ENCODE peak calls at places on chromosomes 13 and 19, in seven cellular contexts. K is Ammon's horn; D is tibial artery; X is activated CD4-positive, alpha-beta T cell treated with anti-CD3 and anti-CD28 coated beads for 4 hours; U is uterus; I is effector memory CD4-positive, alpha-beta T cell; S is posterior vena cava. V is an unnamed sample.

GRCh38 chr19:30551271-30551670 is 179.1 kb downstream of the ZNF536 start:
- DNase-seq in S (no peak), U (no peak), I (no peak), D (no peak), K (no peak), X (no peak), V (no peak)

GRCh38 chr13:64871742-64872141 is 2358.4 kb downstream of the PCDH9 start:
- DNase-seq in D (no peak), K (no peak), X (no peak), S (no peak), I (no peak), U (no peak), V (no peak)

GRCh38 chr13:20547479-20547908 is 19.5 kb upstream of the IFT88 start:
- DNase-seq in D (no peak), K (no peak), U (no peak), I (no peak), S (no peak), X (no peak), V (no peak)

GRCh38 chr13:110334256-110334655 is 27.2 kb downstream of the COL4A2 start:
- DNase-seq in U (no peak), I (no peak), D (no peak), X (no peak), S (no peak), K (no peak), V (no peak)

GRCh38 chr19:17527326-17527725 is 15.9 kb downstream of the PGLS start:
- DNase-seq in X (no peak), I (no peak), U (no peak), S (no peak), K (no peak), D (no peak), V (no peak)

GRCh38 chr13:93466502-93467036 is 240.0 kb downstream of the GPC6 start:
- DNase-seq in I (no peak), S (no peak), K (no peak), X (no peak), U (no peak), D (no peak), V (no peak)

GRCh38 chr13:74423434-74423833 is 289.2 kb upstream of the KLF12 start:
- DNase-seq in K (no peak), D (no peak), U (no peak), X (no peak), I (no peak), S (no peak), V (no peak)

GRCh38 chr19:37855098-37855497 is 51.3 kb downstream of the WDR87 start:
- DNase-seq in U (no peak), I (no peak), D (no peak), S (no peak), X (no peak), K (peak), V (peak)

GRCh38 chr19:28537079-28537478 is 675.9 kb downstream of the UQCRFS1 start:
- DNase-seq in D (no peak), X (no peak), I (no peak), K (no peak), U (no peak), S (no peak), V (no peak)

GRCh38 chr19:566403-566802 is 6.0 kb upstream of the BSG start:
- DNase-seq in I (no peak), U (peak), D (no peak), S (peak), X (no peak), K (no peak), V (no peak)

GRCh38 chr13:32281083-32281482 is 34.1 kb downstream of the ZAR1L start:
- DNase-seq in S (no peak), X (no peak), D (no peak), U (no peak), I (no peak), K (no peak), V (no peak)

GRCh38 chr19:49472936-49473335 is 1.1 kb upstream of the FLT3LG start:
- DNase-seq in S (no peak), K (no peak), X (no peak), U (no peak), D (no peak), I (no peak), V (no peak)

GRCh38 chr19:33282036-33282686 is 20.2 kb downstream of the CEBPA start:
- DNase-seq in X (no peak), I (no peak), U (no peak), D (no peak), K (no peak), S (no peak), V (no peak)

GRCh38 chr13:52428295-52428694 is 22.1 kb downstream of the VPS36 start:
- DNase-seq in S (no peak), K (no peak), D (no peak), U (no peak), X (no peak), I (no peak), V (no peak)

GRCh38 chr19:6273701-6274601 is 5.8 kb downstream of the MLLT1 start:
- DNase-seq in X (no peak), U (peak), K (peak), D (peak), I (no peak), S (peak), V (peak)

GRCh38 chr13:59531571-59532091 is 632.1 kb downstream of the DIAPH3 start:
- DNase-seq in I (no peak), D (peak), U (peak), K (peak), S (peak), X (no peak), V (peak)

GRCh38 chr13:41905600-41906254 is 55.2 kb downstream of the VWA8 start:
- DNase-seq in S (no peak), X (no peak), U (no peak), I (no peak), K (no peak), D (no peak), V (no peak)

GRCh38 chr19:19645233-19645870 is 1.9 kb upstream of the GMIP start:
- DNase-seq in U (no peak), S (no peak), I (no peak), K (no peak), X (no peak), D (no peak), V (no peak)

GRCh38 chr13:112253631-112254030 is 122.5 kb upstream of the SPACA7 start:
- DNase-seq in K (no peak), U (no peak), S (no peak), I (no peak), X (no peak), D (no peak), V (no peak)

GRCh38 chr13:32265726-32266125 is 49.4 kb downstream of the ZAR1L start:
- DNase-seq in S (no peak), D (no peak), I (no peak), U (no peak), K (no peak), X (no peak), V (no peak)

GRCh38 chr13:23656637-23657036 is 86.4 kb downstream of the TNFRSF19 start:
- DNase-seq in I (no peak), S (no peak), U (no peak), D (no peak), K (peak), X (no peak), V (no peak)

GRCh38 chr13:113398963-113399754 is 35.2 kb upstream of the GRTP1 start:
- DNase-seq in K (peak), S (no peak), D (no peak), X (no peak), I (no peak), U (no peak), V (peak)

GRCh38 chr13:39385621-39386231 is 217.3 kb downstream of the LHFPL6 start:
- DNase-seq in K (peak), D (no peak), U (no peak), I (no peak), S (no peak), X (no peak), V (no peak)

GRCh38 chr19:47637550-47637949 is 28.6 kb downstream of the BICRA start:
- DNase-seq in X (no peak), S (no peak), U (no peak), I (no peak), K (no peak), D (no peak), V (peak)

GRCh38 chr19:16060294-16060693 is 16.0 kb upstream of the TPM4 start:
- DNase-seq in D (no peak), U (no peak), S (no peak), I (no peak), X (no peak), K (no peak), V (no peak)